ENCODE peak calls at places on chromosomes 12 and 14, in five cellular contexts. One of them, this sample, is unnamed.

GRCh38 chr14:65336191-65336591 is 76.3 kb upstream of the FUT8 start:
- DNase-seq in lower lobe of right lung: no peak
- DNase-seq in SK-N-SH: no peak
- DNase-seq in transverse colon: no peak
- DNase-seq in upper lobe of left lung: no peak
- DNase-seq in this sample: no peak

GRCh38 chr14:99094901-99095300 is 177.1 kb downstream of the BCL11B start:
- DNase-seq in lower lobe of right lung: no peak
- DNase-seq in SK-N-SH: no peak
- DNase-seq in transverse colon: no peak
- DNase-seq in upper lobe of left lung: peak; percentile 32
- DNase-seq in this sample: no peak

GRCh38 chr12:103912069-103912468 is 18.1 kb upstream of the HSP90B1 start:
- DNase-seq in lower lobe of right lung: no peak
- DNase-seq in SK-N-SH: no peak
- DNase-seq in transverse colon: no peak
- DNase-seq in upper lobe of left lung: no peak
- DNase-seq in this sample: no peak

GRCh38 chr12:76573840-76574373 is 14.3 kb upstream of the OSBPL8 start:
- DNase-seq in lower lobe of right lung: no peak
- DNase-seq in SK-N-SH: no peak
- DNase-seq in transverse colon: no peak
- DNase-seq in upper lobe of left lung: no peak
- DNase-seq in this sample: no peak

GRCh38 chr12:108838194-108839010 is 19.0 kb downstream of the SSH1 start:
- DNase-seq in lower lobe of right lung: peak; percentile 89
- DNase-seq in SK-N-SH: peak; percentile 64
- DNase-seq in transverse colon: peak; percentile 78
- DNase-seq in upper lobe of left lung: peak; percentile 55
- DNase-seq in this sample: peak; percentile 99

GRCh38 chr12:96434107-96434506 is 33.9 kb upstream of the CDK17 start:
- DNase-seq in lower lobe of right lung: no peak
- DNase-seq in SK-N-SH: no peak
- DNase-seq in transverse colon: peak; percentile 51
- DNase-seq in upper lobe of left lung: no peak
- DNase-seq in this sample: peak; percentile 78

GRCh38 chr12:575948-576612 is 87.2 kb downstream of the NINJ2 start:
- DNase-seq in lower lobe of right lung: peak; percentile 89
- DNase-seq in SK-N-SH: peak; percentile 96
- DNase-seq in transverse colon: peak; percentile 84
- DNase-seq in upper lobe of left lung: peak; percentile 98
- DNase-seq in this sample: peak; percentile 82

GRCh38 chr12:2481951-2482350 is 312.8 kb upstream of the FKBP4 start:
- DNase-seq in lower lobe of right lung: no peak
- DNase-seq in SK-N-SH: no peak
- DNase-seq in transverse colon: no peak
- DNase-seq in upper lobe of left lung: peak; percentile 44
- DNase-seq in this sample: no peak

GRCh38 chr14:101894365-101895113 is 69.8 kb upstream of the DYNC1H1 start:
- DNase-seq in lower lobe of right lung: no peak
- DNase-seq in SK-N-SH: no peak
- DNase-seq in transverse colon: peak; percentile 5
- DNase-seq in upper lobe of left lung: no peak
- DNase-seq in this sample: no peak

GRCh38 chr12:124829008-124829707 is 34.5 kb downstream of the SCARB1 start:
- DNase-seq in lower lobe of right lung: no peak
- DNase-seq in SK-N-SH: no peak
- DNase-seq in transverse colon: peak; percentile 41
- DNase-seq in upper lobe of left lung: no peak
- DNase-seq in this sample: peak; percentile 38

GRCh38 chr12:19822476-19822875 is 383.2 kb downstream of the AEBP2 start:
- DNase-seq in lower lobe of right lung: no peak
- DNase-seq in SK-N-SH: no peak
- DNase-seq in transverse colon: no peak
- DNase-seq in upper lobe of left lung: no peak
- DNase-seq in this sample: no peak

GRCh38 chr12:95004610-95005009 is 1.1 kb upstream of the NDUFA12 start:
- DNase-seq in lower lobe of right lung: no peak
- DNase-seq in SK-N-SH: no peak
- DNase-seq in transverse colon: no peak
- DNase-seq in upper lobe of left lung: no peak
- DNase-seq in this sample: no peak

GRCh38 chr12:115709410-115710065 is 568.0 kb downstream of the MED13L start:
- DNase-seq in lower lobe of right lung: no peak
- DNase-seq in SK-N-SH: no peak
- DNase-seq in transverse colon: peak; percentile 9
- DNase-seq in upper lobe of left lung: no peak
- DNase-seq in this sample: no peak

GRCh38 chr14:29738950-29739349 is 188.7 kb downstream of the PRKD1 start:
- DNase-seq in lower lobe of right lung: no peak
- DNase-seq in SK-N-SH: no peak
- DNase-seq in transverse colon: no peak
- DNase-seq in upper lobe of left lung: no peak
- DNase-seq in this sample: no peak

GRCh38 chr12:78865297-78865955 is 852 bp downstream of the SYT1 start:
- DNase-seq in lower lobe of right lung: no peak
- DNase-seq in SK-N-SH: no peak
- DNase-seq in transverse colon: no peak
- DNase-seq in upper lobe of left lung: no peak
- DNase-seq in this sample: no peak

GRCh38 chr12:76199808-76200207 is 115.3 kb upstream of the NAP1L1 start:
- DNase-seq in lower lobe of right lung: no peak
- DNase-seq in SK-N-SH: no peak
- DNase-seq in transverse colon: no peak
- DNase-seq in upper lobe of left lung: no peak
- DNase-seq in this sample: peak; percentile 82

GRCh38 chr12:65817866-65818265 is 6.4 kb upstream of the HMGA2 start:
- DNase-seq in lower lobe of right lung: no peak
- DNase-seq in SK-N-SH: no peak
- DNase-seq in transverse colon: no peak
- DNase-seq in upper lobe of left lung: no peak
- DNase-seq in this sample: peak; percentile 82

GRCh38 chr14:99909500-99910064 is 116.4 kb downstream of the EML1 start:
- DNase-seq in lower lobe of right lung: no peak
- DNase-seq in SK-N-SH: no peak
- DNase-seq in transverse colon: no peak
- DNase-seq in upper lobe of left lung: no peak
- DNase-seq in this sample: no peak

GRCh38 chr12:15897433-15897832 is 13.7 kb upstream of the DERA start:
- DNase-seq in lower lobe of right lung: no peak
- DNase-seq in SK-N-SH: no peak
- DNase-seq in transverse colon: no peak
- DNase-seq in upper lobe of left lung: no peak
- DNase-seq in this sample: no peak

GRCh38 chr14:71529855-71530254 is 402.4 kb upstream of the RGS6 start:
- DNase-seq in lower lobe of right lung: no peak
- DNase-seq in SK-N-SH: no peak
- DNase-seq in transverse colon: no peak
- DNase-seq in upper lobe of left lung: no peak
- DNase-seq in this sample: no peak

GRCh38 chr12:53788892-53789291 is 37.1 kb upstream of the CISTR start:
- DNase-seq in lower lobe of right lung: no peak
- DNase-seq in SK-N-SH: no peak
- DNase-seq in transverse colon: no peak
- DNase-seq in upper lobe of left lung: no peak
- DNase-seq in this sample: no peak

DNA sequence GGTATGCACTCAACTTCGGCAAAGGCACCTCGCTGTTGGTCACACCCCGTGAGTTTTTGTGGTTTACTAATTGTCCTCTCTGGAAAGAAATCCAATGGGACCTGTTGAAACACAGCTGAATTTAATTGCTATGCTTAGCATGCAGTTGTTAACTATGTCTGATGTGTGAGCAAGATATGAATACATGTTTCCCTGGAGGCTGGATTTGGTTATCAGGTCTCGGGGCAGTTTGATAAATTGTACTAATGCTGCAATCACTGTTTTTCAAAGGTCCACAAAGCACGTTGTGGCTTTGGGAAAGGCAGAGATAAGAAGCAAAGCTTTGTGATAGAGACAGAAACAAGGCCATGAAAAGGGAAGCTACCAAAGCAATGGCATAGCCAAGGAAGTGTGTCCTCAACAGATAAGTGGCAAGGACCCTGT is 91.3 kb downstream of the DAD1 start:
- DNase-seq in lower lobe of right lung: no peak
- DNase-seq in SK-N-SH: no peak
- DNase-seq in transverse colon: no peak
- DNase-seq in upper lobe of left lung: no peak
- DNase-seq in this sample: no peak
- H3K4me1 ChIP-seq in lower lobe of right lung: no peaks in the 10 kb centered on the region
- H3K4me1 ChIP-seq in SK-N-SH: no peaks in the 10 kb centered on the region
- H3K4me1 ChIP-seq in transverse colon: no peaks in the 10 kb centered on the region
- H3K4me1 ChIP-seq in upper lobe of left lung: no peaks in the 10 kb centered on the region
- H3K4me1 ChIP-seq in this sample: no peaks in the 10 kb centered on the region

GRCh38 chr14:76084374-76084773 is 67.3 kb upstream of the GPATCH2L start:
- DNase-seq in lower lobe of right lung: no peak
- DNase-seq in SK-N-SH: no peak
- DNase-seq in transverse colon: no peak
- DNase-seq in upper lobe of left lung: no peak
- DNase-seq in this sample: no peak
- H3K4me1 ChIP-seq in lower lobe of right lung: no peaks in the 10 kb centered on the region
- H3K4me1 ChIP-seq in SK-N-SH: peaks cover 6% of the 10 kb centered on the region
- H3K4me1 ChIP-seq in transverse colon: no peaks in the 10 kb centered on the region
- H3K4me1 ChIP-seq in upper lobe of left lung: no peaks in the 10 kb centered on the region
- H3K4me1 ChIP-seq in this sample: no peaks in the 10 kb centered on the region

GRCh38 chr14:68509188-68509953 is 283.5 kb downstream of the ZFP36L1 start:
- DNase-seq in lower lobe of right lung: no peak
- DNase-seq in SK-N-SH: no peak
- DNase-seq in transverse colon: no peak
- DNase-seq in upper lobe of left lung: no peak
- DNase-seq in this sample: no peak
- H3K4me1 ChIP-seq in lower lobe of right lung: peaks cover 59% of the 10 kb centered on the region
- H3K4me1 ChIP-seq in SK-N-SH: peaks cover 45% of the 10 kb centered on the region
- H3K4me1 ChIP-seq in transverse colon: peaks cover 40% of the 10 kb centered on the region
- H3K4me1 ChIP-seq in upper lobe of left lung: peaks cover 24% of the 10 kb centered on the region
- H3K4me1 ChIP-seq in this sample: peaks cover 31% of the 10 kb centered on the region

DNA sequence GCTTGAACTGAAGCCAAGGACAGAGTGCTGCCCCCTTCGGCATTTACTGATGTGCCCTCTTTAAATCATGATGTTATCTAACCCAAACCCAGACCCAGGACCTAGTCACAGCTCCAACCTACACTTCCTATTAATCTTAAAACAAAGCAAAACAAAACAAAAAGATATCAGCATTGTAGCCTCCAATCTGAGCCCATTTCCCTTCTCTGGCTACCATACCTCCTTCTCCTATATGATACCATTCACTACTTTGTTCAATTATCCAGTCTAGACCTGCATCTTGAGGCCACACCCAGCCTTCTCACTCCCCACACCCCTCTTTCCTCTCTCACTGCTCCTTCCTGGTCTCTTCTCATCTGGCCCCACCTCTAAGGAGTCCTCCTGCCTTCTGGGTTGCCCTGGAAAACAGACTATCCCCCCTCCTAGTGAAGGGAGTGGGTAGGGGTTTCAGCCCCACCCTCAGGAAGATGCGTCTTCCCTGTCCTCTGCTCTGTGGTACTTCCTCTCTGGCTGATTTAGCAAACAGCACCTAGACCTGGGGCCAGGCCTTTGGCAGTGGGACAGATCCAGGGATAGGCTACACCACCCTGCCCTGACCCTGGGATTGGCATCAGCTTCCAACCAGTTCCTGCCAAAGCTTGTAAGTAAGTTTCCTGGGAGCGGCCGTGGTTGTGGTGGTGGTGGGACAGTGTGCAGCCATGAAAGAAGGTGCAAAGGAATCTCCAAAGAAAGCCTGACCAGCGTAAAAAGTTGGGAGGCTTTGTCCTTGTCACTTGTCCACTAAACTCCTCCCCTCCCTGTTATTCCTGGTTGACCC is 3.3 kb downstream of the LTB4R start:
- DNase-seq in lower lobe of right lung: peak; percentile 53
- DNase-seq in SK-N-SH: no peak
- DNase-seq in transverse colon: no peak
- DNase-seq in upper lobe of left lung: no peak
- DNase-seq in this sample: no peak
- H3K4me1 ChIP-seq in lower lobe of right lung: peaks cover 77% of the 10 kb centered on the region
- H3K4me1 ChIP-seq in SK-N-SH: no peaks in the 10 kb centered on the region
- H3K4me1 ChIP-seq in transverse colon: peaks cover 15% of the 10 kb centered on the region
- H3K4me1 ChIP-seq in upper lobe of left lung: peaks cover 84% of the 10 kb centered on the region
- H3K4me1 ChIP-seq in this sample: peaks cover 13% of the 10 kb centered on the region

GRCh38 chr12:39627914-39628313 is 8.3 kb upstream of the ABCD2 start:
- DNase-seq in lower lobe of right lung: no peak
- DNase-seq in SK-N-SH: no peak
- DNase-seq in transverse colon: no peak
- DNase-seq in upper lobe of left lung: no peak
- DNase-seq in this sample: no peak
- H3K4me1 ChIP-seq in lower lobe of right lung: no peaks in the 10 kb centered on the region
- H3K4me1 ChIP-seq in SK-N-SH: no peaks in the 10 kb centered on the region
- H3K4me1 ChIP-seq in transverse colon: no peaks in the 10 kb centered on the region
- H3K4me1 ChIP-seq in upper lobe of left lung: no peaks in the 10 kb centered on the region
- H3K4me1 ChIP-seq in this sample: no peaks in the 10 kb centered on the region

GRCh38 chr14:22556021-22556989 is 32.7 kb downstream of the DAD1 start:
- DNase-seq in lower lobe of right lung: peak; percentile 80
- DNase-seq in SK-N-SH: no peak
- DNase-seq in transverse colon: peak; percentile 88
- DNase-seq in upper lobe of left lung: peak; percentile 88
- DNase-seq in this sample: peak; percentile 82

GRCh38 chr14:22557846-22558220 is 31.2 kb downstream of the DAD1 start:
- DNase-seq in lower lobe of right lung: no peak
- DNase-seq in SK-N-SH: no peak
- DNase-seq in transverse colon: no peak
- DNase-seq in upper lobe of left lung: no peak
- DNase-seq in this sample: no peak

GRCh38 chr14:22558221-22558913 is 30.7 kb downstream of the DAD1 start:
- DNase-seq in lower lobe of right lung: no peak
- DNase-seq in SK-N-SH: no peak
- DNase-seq in transverse colon: no peak
- DNase-seq in upper lobe of left lung: peak; percentile 72
- DNase-seq in this sample: no peak

GRCh38 chr14:22555573-22556011 is 33.4 kb downstream of the DAD1 start:
- DNase-seq in lower lobe of right lung: no peak
- DNase-seq in SK-N-SH: no peak
- DNase-seq in transverse colon: no peak
- DNase-seq in upper lobe of left lung: no peak
- DNase-seq in this sample: no peak

DNA sequence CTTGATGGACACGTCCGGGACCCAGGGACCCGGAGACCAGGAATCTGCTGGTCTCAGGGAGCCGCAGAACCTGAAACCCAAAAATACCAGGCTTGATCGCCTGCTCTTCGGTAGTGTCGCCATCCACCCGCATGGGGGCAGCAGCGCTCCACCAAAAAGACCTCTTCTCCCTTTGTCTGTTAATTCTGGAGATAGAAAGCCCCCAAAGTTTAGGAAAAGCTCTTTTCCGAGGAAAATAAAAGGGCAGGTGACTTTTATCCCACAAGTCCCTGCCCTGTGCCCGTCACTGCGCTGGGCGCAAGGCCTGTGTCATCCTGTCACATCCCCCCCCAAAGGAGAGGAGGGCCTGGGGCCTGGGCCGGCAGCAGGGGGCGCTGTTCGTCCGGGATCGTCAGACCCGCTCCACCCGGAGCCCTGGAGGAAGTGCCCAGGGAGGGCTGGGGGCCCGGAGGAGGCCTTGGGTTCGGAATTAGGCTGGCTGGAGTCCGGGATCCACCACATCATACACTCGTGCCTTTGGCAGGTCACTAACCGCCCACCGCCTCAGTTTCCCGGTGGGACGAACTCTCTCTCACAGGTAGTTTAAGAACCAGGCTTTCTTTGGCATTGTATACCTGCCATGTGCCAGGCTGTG is 31.9 kb downstream of the DAD1 start:
- DNase-seq in lower lobe of right lung: peak; percentile 90
- DNase-seq in SK-N-SH: peak; percentile 94
- DNase-seq in transverse colon: peak; percentile 89
- DNase-seq in upper lobe of left lung: peak; percentile 98
- DNase-seq in this sample: peak; percentile 90
- H3K4me1 ChIP-seq in lower lobe of right lung: peaks cover 65% of the 10 kb centered on the region
- H3K4me1 ChIP-seq in SK-N-SH: peaks cover 3% of the 10 kb centered on the region
- H3K4me1 ChIP-seq in transverse colon: peaks cover 21% of the 10 kb centered on the region
- H3K4me1 ChIP-seq in upper lobe of left lung: peaks cover 54% of the 10 kb centered on the region
- H3K4me1 ChIP-seq in this sample: peaks cover 43% of the 10 kb centered on the region